ENCODE peak calls at places on chromosomes 11 and 22, in five cellular contexts. D is osteoblast, J is PC-3, P is OCI-LY7, Q is A549. W is an unnamed sample. For H3K4me1, the result is how much of the 10 kb centered on the place peaks cover.

GRCh38 chr11:65261591-65262380 is at the start of gene POLA2:
- DNase-seq in P (peak), Q (peak), D (peak), J (peak), W (peak)

GRCh38 chr22:39318507-39319283 is 728 bp downstream of the RPL3 start:
- DNase-seq in D (no peak), J (no peak), Q (no peak), P (peak), W (no peak)

GRCh38 chr22:35921777-35922176 is 106.8 kb downstream of the RBFOX2 start:
- DNase-seq in P (peak), J (peak), D (peak), Q (peak), W (peak)

GRCh38 chr11:125903753-125904659 is at the start of gene DDX25:
- DNase-seq in Q (no peak), J (no peak), P (no peak), D (no peak), W (no peak)

GRCh38 chr11:1228183-1228821 is 5.4 kb downstream of the MUC5B start:
- DNase-seq in D (peak), Q (no peak), J (no peak), P (no peak), W (no peak)

GRCh38 chr11:14656536-14657457 is 13.2 kb downstream of the PDE3B start:
- DNase-seq in D (no peak), P (no peak), J (no peak), Q (no peak), W (no peak)

GRCh38 chr11:119729581-119730346 is 764 bp upstream of the NECTIN1 start:
- DNase-seq in P (no peak), D (peak), Q (peak), J (peak), W (peak)

GRCh38 chr11:66846671-66847091 is 3.4 kb downstream of the RCE1 start:
- DNase-seq in D (peak), P (no peak), J (peak), Q (no peak), W (no peak)

GRCh38 chr22:39724390-39724789 is 153.8 kb downstream of the CACNA1I start:
- DNase-seq in Q (peak), P (peak), D (peak), J (no peak), W (no peak)

GRCh38 chr11:46119053-46119351 is 2.3 kb downstream of the PHF21A start:
- DNase-seq in Q (no peak), D (no peak), P (no peak), J (no peak), W (no peak)
- H3K4me1 ChIP-seq in Q (under half), D (under half), P (half or more), J (under half), W (under half)

GRCh38 chr11:32109138-32109537 is 18.3 kb downstream of the RCN1 start:
- DNase-seq in J (peak), D (no peak), P (no peak), Q (no peak), W (peak)

GRCh38 chr11:32110795-32111194 is 19.9 kb downstream of the RCN1 start:
- DNase-seq in P (no peak), J (no peak), Q (no peak), D (no peak), W (no peak)

GRCh38 chr11:32107647-32108046 is 16.8 kb downstream of the RCN1 start:
- DNase-seq in D (no peak), J (no peak), P (no peak), Q (no peak), W (no peak)

GRCh38 chr11:32108576-32108975 is 17.7 kb downstream of the RCN1 start:
- DNase-seq in Q (no peak), J (no peak), D (no peak), P (no peak), W (no peak)

GRCh38 chr11:32109596-32109995 is 18.7 kb downstream of the RCN1 start:
- DNase-seq in J (peak), P (no peak), Q (no peak), D (no peak), W (no peak)
- H3K4me2 ChIP-seq in J (peak), P (no peak), Q (no peak), D (peak), W (no peak)

GRCh38 chr22:37259540-37260029 is 15.5 kb upstream of the RAC2 start:
- DNase-seq in Q (peak), J (peak), P (peak), D (peak), W (peak)
- H3K4me3 ChIP-seq in Q (no peak), J (no peak), P (no peak), D (peak), W (no peak)

GRCh38 chr22:23239429-23239828 is 59.1 kb downstream of the BCR start:
- DNase-seq in P (no peak), D (no peak), J (no peak), Q (no peak), W (no peak)
- H3K4me1 ChIP-seq in P (under half), D (under half), J (under half), Q (under half), W (under half)

DNA sequence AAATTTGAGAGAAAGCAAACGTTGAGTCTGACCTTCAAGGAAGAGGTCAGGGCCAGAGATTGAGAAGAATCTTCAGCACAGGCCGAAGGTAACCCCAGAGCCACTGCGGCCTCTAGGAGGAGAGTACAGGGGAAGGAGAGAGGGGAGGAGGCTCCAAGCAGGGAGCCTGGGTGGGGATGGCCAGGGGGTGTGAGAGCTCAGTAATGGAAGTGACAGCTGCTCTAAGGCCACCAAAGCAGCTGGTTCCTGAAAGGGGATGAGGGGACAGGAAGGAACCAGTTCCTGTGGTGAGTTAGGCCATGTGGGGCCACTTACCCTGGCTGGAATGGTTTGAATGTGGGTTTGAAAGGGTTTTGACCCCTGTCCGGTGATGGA is 46.1 kb downstream of the PISD start:
- DNase-seq in J (no peak), D (no peak), Q (no peak), P (no peak), W (no peak)
- H3K4me2 ChIP-seq in J (no peak), D (no peak), Q (no peak), P (no peak), W (no peak)

GRCh38 chr11:64207247-64208085 is 945 bp downstream of the FERMT3 start:
- DNase-seq in P (peak), Q (no peak), J (peak), D (peak), W (peak)

GRCh38 chr11:64204464-64204989 is 2.0 kb upstream of the FERMT3 start:
- DNase-seq in J (peak), P (peak), D (peak), Q (peak), W (peak)

GRCh38 chr11:64208796-64209562 is 2.5 kb downstream of the FERMT3 start:
- DNase-seq in D (peak), P (no peak), J (no peak), Q (no peak), W (no peak)

GRCh38 chr11:64208086-64208795 is 1.7 kb downstream of the FERMT3 start:
- DNase-seq in D (peak), P (peak), Q (no peak), J (no peak), W (no peak)

GRCh38 chr11:64206457-64207246 is at the start of gene FERMT3:
- DNase-seq in Q (no peak), D (peak), P (peak), J (no peak), W (no peak)
- H3K4me3 ChIP-seq in Q (no peak), D (no peak), P (peak), J (no peak), W (no peak)

GRCh38 chr11:123213307-123213708 is 18.3 kb upstream of the CLMP start:
- DNase-seq in J (no peak), P (no peak), D (no peak), Q (no peak), W (no peak)

GRCh38 chr11:123212406-123212805 is 17.4 kb upstream of the CLMP start:
- DNase-seq in D (no peak), P (no peak), Q (no peak), J (no peak), W (no peak)

GRCh38 chr11:123211981-123212380 is 16.9 kb upstream of the CLMP start:
- DNase-seq in J (no peak), Q (no peak), P (no peak), D (no peak), W (no peak)

GRCh38 chr11:123216249-123216648 is 21.2 kb upstream of the CLMP start:
- DNase-seq in P (no peak), D (no peak), J (no peak), Q (no peak), W (no peak)

GRCh38 chr11:123214396-123214795 is 19.3 kb upstream of the CLMP start:
- DNase-seq in Q (no peak), J (no peak), D (no peak), P (no peak), W (no peak)
- H3K4me1 ChIP-seq in Q (under half), J (under half), D (under half), P (under half), W (under half)

DNA sequence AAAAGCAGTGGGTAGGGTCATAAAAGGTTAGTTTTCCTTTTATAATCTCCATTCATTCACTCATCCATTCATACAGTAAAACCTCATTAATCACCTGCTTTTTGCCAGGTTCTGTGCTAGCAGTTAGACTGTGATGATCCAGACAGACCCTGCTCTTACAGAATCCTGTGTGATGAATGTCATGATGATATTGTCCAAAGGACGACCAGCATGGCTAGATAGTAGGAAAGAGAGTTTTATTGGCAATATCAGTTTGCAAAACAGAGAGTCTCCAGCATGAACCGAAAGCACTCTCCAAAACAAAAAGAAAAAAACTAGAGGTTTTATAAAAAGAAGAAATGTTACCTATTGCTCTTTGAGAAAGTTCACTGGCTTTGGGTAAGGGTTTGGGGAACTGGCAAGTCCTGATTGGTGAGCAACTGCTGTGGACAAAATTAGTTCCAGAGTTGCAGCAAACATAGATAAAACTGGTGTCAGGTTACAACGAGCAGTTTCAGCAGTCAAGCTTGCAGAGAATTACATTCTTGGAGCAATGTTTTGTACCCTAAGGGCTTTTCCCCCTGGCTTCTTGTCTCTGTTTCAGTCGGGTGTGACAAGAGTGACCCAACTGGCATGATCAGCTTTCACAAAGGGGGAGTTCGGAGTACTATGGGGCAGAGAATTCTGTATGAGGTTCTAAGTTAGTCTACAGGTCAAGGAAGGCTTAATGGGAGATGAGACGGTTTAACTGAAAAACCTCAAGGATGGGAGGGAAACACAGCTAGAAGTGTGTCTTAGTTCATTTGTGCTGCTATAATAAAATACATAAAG is 58.3 kb downstream of the HSD17B12 start:
- DNase-seq in Q (no peak), J (peak), D (peak), P (no peak), W (peak)
- H3K4me2 ChIP-seq in Q (peak), J (peak), D (peak), P (no peak), W (peak)

DNA sequence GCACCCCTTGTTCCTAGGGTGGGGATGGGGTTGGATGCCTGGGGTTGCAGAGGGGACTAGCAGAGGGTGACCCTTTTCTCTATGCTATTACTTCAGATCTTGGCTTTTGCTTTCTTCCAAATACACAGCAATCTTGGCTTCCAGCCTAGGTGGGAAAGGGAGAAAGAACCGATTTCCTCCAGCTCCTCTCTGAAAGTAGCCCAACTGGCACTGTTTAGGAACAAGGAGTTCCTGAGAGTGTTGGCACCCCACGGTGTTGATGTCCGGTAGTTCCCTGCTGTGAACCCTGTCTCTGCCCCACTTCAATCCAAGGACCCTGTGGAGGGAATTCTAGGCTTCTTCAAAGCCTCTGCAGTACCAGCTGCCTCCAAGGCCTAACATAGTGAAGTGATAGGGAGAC is 1.1 kb upstream of the SLC3A2 start:
- DNase-seq in D (peak), Q (no peak), J (no peak), P (no peak), W (no peak)
- H3K4me3 ChIP-seq in D (peak), Q (no peak), J (peak), P (peak), W (peak)